ENCODE peak calls at places on chromosomes 6 and 20, in four cellular contexts. J is body of pancreas, V is PC-3, N is thyroid gland. S is an unnamed sample.

GRCh38 chr6:35487653-35488516 is 9.0 kb downstream of the TEAD3 start:
- DNase-seq in N (no peak), V (peak; percentile 48), J (no peak), S (no peak)

GRCh38 chr6:117605169-117605826 is 3.0 kb upstream of the GOPC start:
- DNase-seq in V (peak; percentile 69), J (peak; percentile 46), N (peak; percentile 51), S (peak; percentile 64)

GRCh38 chr6:152981989-152982767 is 663 bp downstream of the FBXO5 start:
- DNase-seq in N (no peak), V (no peak), J (peak; percentile 31), S (peak; percentile 71)

GRCh38 chr6:132053523-132053922 is 102.4 kb upstream of the CCN2 start:
- DNase-seq in J (no peak), V (no peak), N (no peak), S (no peak)

GRCh38 chr6:82553863-82554531 is 190.4 kb downstream of the TPBG start:
- DNase-seq in N (no peak), V (no peak), J (no peak), S (no peak)

GRCh38 chr6:161378115-161378514 is 104.3 kb upstream of the AGPAT4 start:
- DNase-seq in V (no peak), N (no peak), J (no peak), S (no peak)

GRCh38 chr6:158204616-158205015 is 36.5 kb downstream of the GTF2H5 start:
- DNase-seq in J (no peak), V (no peak), N (no peak), S (no peak)

GRCh38 chr6:14784596-14785360 is 461.1 kb upstream of the JARID2 start:
- DNase-seq in N (no peak), V (no peak), J (no peak), S (no peak)

GRCh38 chr6:110875548-110876169 is 1.1 kb downstream of the AMD1 start:
- DNase-seq in N (peak; percentile 56), V (no peak), J (peak; percentile 62), S (peak; percentile 73)

GRCh38 chr6:154864086-154864430 is 130.8 kb downstream of the SCAF8 start:
- DNase-seq in V (no peak), N (no peak), J (no peak), S (no peak)

GRCh38 chr6:138514860-138515540 is 15.7 kb upstream of the NHSL1 start:
- DNase-seq in V (no peak), N (no peak), J (no peak), S (peak; percentile 13)

GRCh38 chr20:46364670-46365482 is 41.5 kb downstream of the ELMO2 start:
- DNase-seq in J (no peak), N (no peak), V (no peak), S (no peak)

GRCh38 chr6:111865909-111866546 is 7.2 kb downstream of the FYN start:
- DNase-seq in V (no peak), J (no peak), N (no peak), S (no peak)

GRCh38 chr20:37071481-37071911 is 24.3 kb downstream of the RBL1 start:
- DNase-seq in N (no peak), J (no peak), V (peak; percentile 21), S (no peak)

GRCh38 chr6:41698350-41698781 is 37.0 kb downstream of the TFEB start:
- DNase-seq in N (no peak), J (no peak), V (no peak), S (no peak)

GRCh38 chr6:163415620-163416379 is 1.3 kb downstream of the QKI start:
- DNase-seq in V (peak; percentile 33), J (peak; percentile 37), N (peak; percentile 53), S (peak; percentile 34)

GRCh38 chr20:59159822-59160740 is 3.5 kb upstream of the ZNF831 start:
- DNase-seq in V (no peak), N (no peak), J (no peak), S (no peak)

GRCh38 chr6:2958331-2958711 is 13.0 kb downstream of the SERPINB6 start:
- DNase-seq in N (peak; percentile 59), J (no peak), V (no peak), S (no peak)

GRCh38 chr20:6693178-6693807 is 74.2 kb upstream of the BMP2 start:
- DNase-seq in V (no peak), J (no peak), N (no peak), S (no peak)

GRCh38 chr20:25023316-25023715 is 30.8 kb upstream of the APMAP start:
- DNase-seq in V (no peak), N (no peak), J (peak; percentile 11), S (no peak)

GRCh38 chr6:111800468-111800760 is 72.8 kb downstream of the FYN start:
- DNase-seq in J (no peak), V (no peak), N (no peak), S (no peak)

GRCh38 chr20:10705801-10706459 is 32.1 kb upstream of the JAG1 start:
- DNase-seq in N (no peak), J (no peak), V (peak; percentile 99), S (no peak)

GRCh38 chr20:58515240-58516212 is at the start of gene APCDD1L:
- DNase-seq in V (peak; percentile 89), J (no peak), N (no peak), S (no peak)

GRCh38 chr6:46451343-46451742 is 39.9 kb downstream of the RCAN2 start:
- DNase-seq in J (no peak), V (no peak), N (no peak), S (no peak)

GRCh38 chr6:129398764-129399163 is 311.2 kb downstream of the ARHGAP18 start:
- DNase-seq in J (no peak), N (no peak), V (no peak), S (no peak)

GRCh38 chr6:94300424-94301144 is 881.2 kb upstream of the EPHA7 start:
- DNase-seq in J (no peak), N (peak; percentile 15), V (no peak), S (no peak)

GRCh38 chr6:169320013-169320412 is 66.4 kb upstream of the THBS2 start:
- DNase-seq in N (no peak), J (no peak), V (no peak), S (no peak)

GRCh38 chr6:11854418-11855165 is 76.0 kb upstream of the ADTRP start:
- DNase-seq in J (peak; percentile 36), V (peak; percentile 66), N (peak; percentile 37), S (no peak)

GRCh38 chr6:85360794-85361642 is 88.9 kb upstream of the NT5E start:
- DNase-seq in V (peak; percentile 91), N (no peak), J (no peak), S (no peak)

GRCh38 chr6:51350308-51350904 is 531.7 kb downstream of the TFAP2B start:
- DNase-seq in N (no peak), J (no peak), V (peak; percentile 45), S (no peak)

GRCh38 chr6:7426447-7427169 is 37.0 kb downstream of the RIOK1 start:
- DNase-seq in V (no peak), J (no peak), N (no peak), S (no peak)

GRCh38 chr6:139602577-139602976 is 228.1 kb upstream of the CITED2 start:
- DNase-seq in N (no peak), J (no peak), V (no peak), S (no peak)

GRCh38 chr6:37830225-37830624 is 10.7 kb downstream of the ZFAND3 start:
- DNase-seq in N (no peak), J (no peak), V (no peak), S (no peak)

GRCh38 chr20:20489054-20489453 is 121.2 kb downstream of the INSM1 start:
- DNase-seq in J (no peak), V (peak; percentile 48), N (no peak), S (no peak)

GRCh38 chr6:30998785-30999184 is 11.5 kb upstream of the MUC22 start:
- DNase-seq in N (no peak), V (peak; percentile 87), J (no peak), S (no peak)

DNA sequence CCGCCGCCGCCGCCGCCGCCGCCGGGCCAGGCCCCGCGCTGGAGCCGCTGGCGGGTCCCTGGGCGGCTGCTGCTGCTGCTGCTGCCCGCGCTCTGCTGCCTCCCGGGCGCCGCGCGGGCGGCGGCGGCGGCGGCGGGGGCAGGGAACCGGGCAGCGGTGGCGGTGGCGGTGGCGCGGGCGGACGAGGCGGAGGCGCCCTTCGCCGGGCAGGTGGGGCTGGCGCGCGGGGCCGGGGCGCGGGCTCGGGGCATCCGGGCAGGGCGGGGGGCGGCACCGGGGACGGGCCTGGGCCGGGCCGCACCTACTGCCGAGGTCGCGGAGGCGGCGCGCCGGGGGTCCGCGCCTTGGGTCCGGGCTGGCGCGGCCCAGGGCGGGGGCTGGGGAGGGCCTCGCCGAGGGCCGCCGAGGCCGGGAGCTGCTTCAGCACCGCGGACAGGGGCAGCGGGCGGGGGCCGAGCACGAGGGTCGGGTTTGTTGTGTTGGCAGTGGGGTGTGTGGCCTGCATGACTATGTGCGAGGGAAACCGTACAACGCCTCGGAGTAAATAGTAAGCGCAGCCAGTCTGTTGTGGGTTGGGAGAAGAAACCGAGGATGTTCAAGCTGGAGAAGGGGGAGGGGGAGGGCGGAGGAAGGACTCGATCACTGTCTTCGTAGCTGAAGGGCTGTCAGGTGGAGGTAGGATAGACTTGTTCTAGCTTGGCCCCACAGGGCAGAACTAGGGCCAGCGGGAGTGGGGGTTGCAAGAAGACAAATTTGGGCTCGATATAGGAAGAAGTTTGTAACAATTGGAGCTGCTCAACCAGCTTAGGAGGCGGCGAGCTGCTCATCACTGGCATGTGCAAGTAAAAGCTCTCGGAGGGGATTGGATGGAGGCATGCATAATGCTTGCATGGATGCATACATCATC is 538 bp downstream of the MMP24 start:
- DNase-seq in N (peak; percentile 58), V (peak; percentile 41), J (peak; percentile 49), S (peak; percentile 61)
- H3K4me3 ChIP-seq in N (no peak overlapping the region), V (no peak overlapping the region), J (no peak overlapping the region), S (no peak overlapping the region)

DNA sequence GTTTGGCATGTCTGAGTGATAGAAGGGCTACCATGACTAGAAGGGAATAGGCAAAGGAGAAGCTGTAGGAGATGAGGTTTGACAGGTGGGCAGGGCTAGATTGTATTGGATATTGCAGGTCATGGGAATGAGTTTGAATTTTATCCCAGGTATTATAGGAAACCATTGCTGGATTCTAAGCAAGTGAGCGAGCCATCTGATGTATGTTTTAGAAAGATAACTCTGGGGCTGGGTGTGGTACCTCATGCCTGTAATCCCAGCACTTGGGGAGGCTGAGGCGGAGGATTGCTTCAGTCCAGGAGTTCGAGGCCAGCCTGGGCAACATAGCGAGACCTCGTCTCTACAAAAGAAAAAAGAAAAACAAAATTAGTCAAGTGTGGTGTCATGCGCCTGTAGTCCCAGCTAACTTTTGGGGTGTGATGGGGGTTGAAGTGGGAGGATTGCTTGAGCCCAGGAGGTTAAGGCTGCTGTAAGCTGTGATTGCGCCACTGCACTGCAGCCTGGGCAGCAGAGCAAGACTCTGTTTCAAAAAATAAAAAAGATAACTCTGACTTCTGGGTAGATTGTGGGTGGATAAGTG is 16.9 kb downstream of the STK4 start:
- DNase-seq in V (no peak), J (no peak), N (no peak), S (no peak)
- H3K4me1 ChIP-seq in V (peaks cover 5% of the 10 kb centered on the region), J (no peaks in the 10 kb centered on the region), N (no peaks in the 10 kb centered on the region), S (peaks cover 22% of the 10 kb centered on the region)

GRCh38 chr20:1401431-1401907 is 8.6 kb upstream of the FKBP1A start:
- DNase-seq in J (no peak), V (peak; percentile 79), N (no peak), S (no peak)
- H3K4me3 ChIP-seq in J (no peak overlapping the region), V (no peak overlapping the region), N (no peak overlapping the region), S (no peak overlapping the region)

DNA sequence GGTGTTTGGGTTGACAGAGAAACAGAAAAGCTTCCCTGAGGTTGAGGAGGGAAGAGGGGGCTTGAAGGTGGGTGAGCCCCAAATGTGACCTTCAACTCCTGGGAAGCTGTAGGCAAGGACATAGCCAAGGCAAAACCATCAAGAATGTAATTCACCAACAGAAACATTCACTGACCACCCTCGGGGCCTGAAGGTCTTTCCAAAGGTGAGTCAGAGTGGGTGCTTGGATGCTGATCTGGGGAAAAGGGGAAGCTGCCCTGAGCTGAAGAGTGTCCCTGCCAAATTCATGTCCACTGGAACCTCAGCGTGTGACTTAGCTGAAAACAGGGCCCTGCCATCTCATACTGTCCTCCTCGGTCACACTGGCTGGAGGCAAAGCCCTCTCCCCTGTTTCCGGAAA is 234.2 kb upstream of the SULF2 start:
- DNase-seq in V (peak; percentile 48), J (no peak), N (no peak), S (no peak)
- H3K4me1 ChIP-seq in V (peaks cover 32% of the 10 kb centered on the region), J (no peaks in the 10 kb centered on the region), N (no peaks in the 10 kb centered on the region), S (peaks cover 22% of the 10 kb centered on the region)